ENCODE peak calls at places on chromosomes 13 and 19, in seven cellular contexts. One of them, this sample, is unnamed.

GRCh38 chr13:112779856-112780604 is 90.2 kb downstream of the ATP11A start:
- DNase-seq in naive thymus-derived CD8-positive, alpha-beta T cell: no peak
- DNase-seq in A549: no peak
- DNase-seq in H54: no peak
- DNase-seq in mucosa of gallbladder: no peak
- DNase-seq in hypothalamus: no peak
- DNase-seq in cardiac fibroblast: no peak
- DNase-seq in this sample: peak; percentile 54

GRCh38 chr19:19591133-19591825 is 27.2 kb downstream of the PBX4 start:
- DNase-seq in naive thymus-derived CD8-positive, alpha-beta T cell: no peak
- DNase-seq in A549: peak; percentile 58
- DNase-seq in H54: peak; percentile 92
- DNase-seq in mucosa of gallbladder: peak; percentile 65
- DNase-seq in hypothalamus: no peak
- DNase-seq in cardiac fibroblast: peak; percentile 89
- DNase-seq in this sample: peak; percentile 59

GRCh38 chr13:26605845-26606244 is 48.4 kb downstream of the WASF3 start:
- DNase-seq in naive thymus-derived CD8-positive, alpha-beta T cell: no peak
- DNase-seq in A549: peak; percentile 19
- DNase-seq in H54: no peak
- DNase-seq in mucosa of gallbladder: no peak
- DNase-seq in hypothalamus: no peak
- DNase-seq in cardiac fibroblast: no peak
- DNase-seq in this sample: no peak

GRCh38 chr13:99884913-99885312 is 86.7 kb downstream of the ZIC5 start:
- DNase-seq in naive thymus-derived CD8-positive, alpha-beta T cell: no peak
- DNase-seq in A549: no peak
- DNase-seq in H54: no peak
- DNase-seq in mucosa of gallbladder: no peak
- DNase-seq in hypothalamus: no peak
- DNase-seq in cardiac fibroblast: no peak
- DNase-seq in this sample: no peak

GRCh38 chr13:24338721-24339120 is 29.3 kb downstream of the C1QTNF9 start:
- DNase-seq in naive thymus-derived CD8-positive, alpha-beta T cell: no peak
- DNase-seq in A549: no peak
- DNase-seq in H54: no peak
- DNase-seq in mucosa of gallbladder: no peak
- DNase-seq in hypothalamus: no peak
- DNase-seq in cardiac fibroblast: no peak
- DNase-seq in this sample: no peak

GRCh38 chr19:47209323-47210179 is 21.4 kb downstream of the BBC3 start:
- DNase-seq in naive thymus-derived CD8-positive, alpha-beta T cell: no peak
- DNase-seq in A549: no peak
- DNase-seq in H54: no peak
- DNase-seq in mucosa of gallbladder: no peak
- DNase-seq in hypothalamus: no peak
- DNase-seq in cardiac fibroblast: no peak
- DNase-seq in this sample: no peak

GRCh38 chr19:38952395-38953165 is 21.8 kb downstream of the MRPS12 start:
- DNase-seq in naive thymus-derived CD8-positive, alpha-beta T cell: peak; percentile 27
- DNase-seq in A549: peak; percentile 78
- DNase-seq in H54: no peak
- DNase-seq in mucosa of gallbladder: peak; percentile 40
- DNase-seq in hypothalamus: no peak
- DNase-seq in cardiac fibroblast: peak; percentile 16
- DNase-seq in this sample: no peak

GRCh38 chr19:46753420-46754155 is 7.3 kb upstream of the STRN4 start:
- DNase-seq in naive thymus-derived CD8-positive, alpha-beta T cell: peak; percentile 66
- DNase-seq in A549: peak; percentile 64
- DNase-seq in H54: no peak
- DNase-seq in mucosa of gallbladder: peak; percentile 51
- DNase-seq in hypothalamus: no peak
- DNase-seq in cardiac fibroblast: no peak
- DNase-seq in this sample: no peak

GRCh38 chr19:18233224-18233825 is 7.1 kb upstream of the PDE4C start:
- DNase-seq in naive thymus-derived CD8-positive, alpha-beta T cell: peak; percentile 49
- DNase-seq in A549: peak; percentile 50
- DNase-seq in H54: no peak
- DNase-seq in mucosa of gallbladder: peak; percentile 50
- DNase-seq in hypothalamus: no peak
- DNase-seq in cardiac fibroblast: peak; percentile 52
- DNase-seq in this sample: no peak

This sample was measured in right atrium auricular region.